ENCODE peak calls at places on chromosomes 12 and 14, in seven cellular contexts. X is Caco-2, Q is breast epithelium, F is PC-9, C is stomach, V is tibial nerve, A is GM23248. Y is an unnamed sample. For H3K4me1 and H3K9me3, the result is how much of the 10 kb centered on the place peaks cover.

GRCh38 chr14:73059326-73059725 is 992 bp downstream of the RBM25 start:
- DNase-seq in X (no peak), Q (no peak), F (no peak), C (no peak), V (no peak), A (peak), Y (no peak)

GRCh38 chr12:53791735-53792326 is 40.1 kb upstream of the CISTR start:
- DNase-seq in X (peak), Q (no peak), F (peak), C (peak), V (no peak), A (peak), Y (no peak)

GRCh38 chr14:100132161-100132902 is 27.1 kb downstream of the DEGS2 start:
- DNase-seq in X (no peak), Q (no peak), F (no peak), C (no peak), V (peak), A (peak), Y (no peak)

GRCh38 chr14:104309657-104310369 is 171.4 kb downstream of the KIF26A start:
- DNase-seq in X (no peak), Q (no peak), F (no peak), C (no peak), V (no peak), A (no peak), Y (no peak)

GRCh38 chr12:78719721-78720120 is 144.9 kb upstream of the SYT1 start:
- DNase-seq in X (no peak), Q (no peak), F (no peak), C (no peak), V (no peak), A (no peak), Y (no peak)

GRCh38 chr12:93524386-93525133 is 47.9 kb upstream of the SOCS2 start:
- DNase-seq in X (no peak), Q (no peak), F (no peak), C (peak), V (no peak), A (no peak), Y (no peak)

GRCh38 chr14:99595034-99595433 is 9.0 kb downstream of the CCDC85C start:
- DNase-seq in X (no peak), Q (no peak), F (no peak), C (no peak), V (no peak), A (no peak), Y (no peak)

GRCh38 chr14:100670017-100670974 is 56.4 kb upstream of the DLK1 start:
- DNase-seq in X (no peak), Q (no peak), F (no peak), C (no peak), V (no peak), A (no peak), Y (no peak)

GRCh38 chr12:21815306-21816062 is 41.0 kb upstream of the KCNJ8 start:
- DNase-seq in X (no peak), Q (no peak), F (no peak), C (no peak), V (no peak), A (peak), Y (no peak)

GRCh38 chr12:55693323-55694187 is 14.1 kb downstream of the ITGA7 start:
- DNase-seq in X (no peak), Q (no peak), F (no peak), C (no peak), V (no peak), A (no peak), Y (no peak)

GRCh38 chr12:105423921-105424320 is 93.4 kb downstream of the C12orf75 start:
- DNase-seq in X (no peak), Q (no peak), F (no peak), C (no peak), V (no peak), A (no peak), Y (no peak)

GRCh38 chr12:126554599-126554998 is 1489.4 kb downstream of the AACS start:
- DNase-seq in X (no peak), Q (no peak), F (no peak), C (no peak), V (no peak), A (no peak), Y (no peak)

GRCh38 chr12:1851126-1851791 is 30.9 kb downstream of the LRTM2 start:
- DNase-seq in X (no peak), Q (no peak), F (no peak), C (no peak), V (no peak), A (peak), Y (no peak)

GRCh38 chr14:100898935-100899840 is 4.3 kb downstream of the RTL1 start:
- DNase-seq in X (no peak), Q (peak), F (no peak), C (no peak), V (no peak), A (no peak), Y (no peak)

GRCh38 chr14:19993438-19993837 is 8.5 kb upstream of the OR4Q2 start:
- DNase-seq in X (no peak), Q (no peak), F (no peak), C (no peak), V (no peak), A (no peak), Y (no peak)

GRCh38 chr14:105273062-105273461 is 24.7 kb downstream of the BTBD6 start:
- DNase-seq in X (no peak), Q (peak), F (peak), C (peak), V (no peak), A (no peak), Y (no peak)

GRCh38 chr12:468671-469389 is 9.1 kb downstream of the B4GALNT3 start:
- DNase-seq in X (no peak), Q (no peak), F (no peak), C (peak), V (no peak), A (no peak), Y (no peak)

GRCh38 chr12:50110127-50110761 is 1.8 kb upstream of the COX14 start:
- DNase-seq in X (peak), Q (peak), F (peak), C (peak), V (no peak), A (no peak), Y (no peak)

GRCh38 chr12:113152835-113153814 is 3.6 kb downstream of the CFAP73 start:
- DNase-seq in X (peak), Q (peak), F (peak), C (peak), V (peak), A (peak), Y (peak)

GRCh38 chr12:108712925-108713203 is 18.5 kb downstream of the CORO1C start:
- DNase-seq in X (no peak), Q (no peak), F (no peak), C (no peak), V (no peak), A (peak), Y (no peak)

GRCh38 chr12:6778212-6778570 is 5.9 kb downstream of the LAG3 start:
- DNase-seq in X (peak), Q (peak), F (no peak), C (no peak), V (no peak), A (peak), Y (no peak)

GRCh38 chr12:6292606-6293005 is 17.9 kb upstream of the PLEKHG6 start:
- DNase-seq in X (no peak), Q (no peak), F (no peak), C (no peak), V (no peak), A (peak), Y (no peak)

GRCh38 chr12:7145671-7146070 is 15.5 kb downstream of the CLSTN3 start:
- DNase-seq in X (no peak), Q (no peak), F (no peak), C (no peak), V (no peak), A (peak), Y (no peak)

GRCh38 chr14:58297412-58297761 is 968 bp upstream of the ARID4A start:
- DNase-seq in X (peak), Q (no peak), F (no peak), C (peak), V (peak), A (peak), Y (no peak)

GRCh38 chr12:92362785-92363184 is 217.1 kb upstream of the BTG1 start:
- DNase-seq in X (no peak), Q (no peak), F (no peak), C (no peak), V (no peak), A (no peak), Y (no peak)
- H3K4me1 ChIP-seq in X (under half), Q (under half), F (under half), C (under half), V (under half), A (under half), Y (under half)

DNA sequence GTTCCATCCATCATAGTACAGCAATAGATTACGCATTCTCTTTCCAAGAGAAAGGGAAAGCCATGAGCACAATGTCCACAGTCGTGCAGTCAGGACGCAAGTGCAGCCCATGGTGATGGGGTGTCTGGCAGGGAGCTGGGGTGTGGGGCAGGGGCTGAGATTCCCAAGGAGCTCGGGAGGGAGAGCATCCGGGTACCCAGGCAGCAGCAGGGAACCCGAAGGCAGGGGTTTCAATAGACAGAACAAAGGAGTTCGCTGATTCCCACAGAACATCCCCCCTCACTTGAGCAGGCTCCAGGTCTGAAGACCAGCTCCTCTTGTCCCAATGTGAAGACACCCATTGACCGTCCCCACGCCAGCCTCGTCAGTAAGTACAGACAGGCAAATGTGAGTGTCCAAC is 13.5 kb downstream of the ANHX start:
- DNase-seq in X (no peak), Q (no peak), F (no peak), C (no peak), V (no peak), A (no peak), Y (no peak)
- H3K9me3 ChIP-seq in X (under half), Q (half or more), F (under half), C (under half), V (under half), A (under half), Y (under half)

GRCh38 chr12:122022393-122023338 is 982 bp downstream of the BCL7A start:
- DNase-seq in X (no peak), Q (no peak), F (peak), C (peak), V (no peak), A (peak), Y (peak)

GRCh38 chr12:122021193-122021821 is 377 bp upstream of the BCL7A start:
- DNase-seq in X (no peak), Q (no peak), F (no peak), C (no peak), V (no peak), A (peak), Y (peak)

GRCh38 chr12:122024132-122024785 is 2.6 kb downstream of the BCL7A start:
- DNase-seq in X (no peak), Q (no peak), F (no peak), C (no peak), V (no peak), A (peak), Y (peak)

GRCh38 chr12:122021822-122022392 is at the start of gene BCL7A:
- DNase-seq in X (peak), Q (peak), F (peak), C (peak), V (peak), A (peak), Y (peak)

DNA sequence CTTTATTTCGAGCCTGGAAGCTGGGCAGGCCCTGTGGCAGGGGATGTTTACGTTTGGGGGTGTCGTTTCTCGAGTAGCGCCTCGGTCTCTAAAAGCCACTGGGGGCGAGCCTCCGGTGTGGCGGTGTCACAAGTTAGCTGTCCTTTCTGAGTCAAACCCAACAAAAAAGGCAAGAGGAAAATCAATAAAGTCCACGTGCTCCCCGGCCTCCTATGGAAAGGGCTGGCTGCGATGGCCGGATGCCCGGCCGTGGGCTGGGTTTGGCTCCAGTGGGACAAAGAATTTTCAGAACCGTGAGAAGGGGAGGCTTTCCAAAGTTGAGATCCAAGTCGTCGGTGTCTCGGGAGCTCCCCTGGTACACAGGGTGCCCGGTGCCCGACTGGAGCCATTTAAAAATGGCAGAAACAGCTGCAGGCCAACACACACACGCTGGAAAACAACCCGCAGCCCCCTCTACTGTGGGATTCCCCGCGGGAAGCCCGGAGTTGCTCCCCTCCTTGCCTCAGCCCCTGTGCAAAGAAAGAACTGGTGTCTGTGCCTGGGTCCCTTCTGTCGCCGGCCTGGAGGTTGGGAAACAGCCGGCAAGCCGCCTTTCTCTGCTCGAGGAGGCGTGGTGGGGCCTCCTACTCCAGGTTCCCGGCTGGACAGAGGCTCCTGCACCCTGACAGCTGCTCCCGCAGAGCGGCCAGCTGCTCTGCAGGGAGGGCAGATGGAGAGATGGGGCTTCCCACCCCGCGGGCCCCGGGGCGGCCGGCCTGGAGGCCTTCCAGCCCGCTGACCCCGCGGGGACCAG is 1.9 kb downstream of the BCL7A start:
- DNase-seq in X (peak), Q (peak), F (peak), C (peak), V (peak), A (peak), Y (peak)
- H3K4me3 ChIP-seq in X (peak), Q (peak), F (peak), C (peak), V (peak), A (peak), Y (peak)

DNA sequence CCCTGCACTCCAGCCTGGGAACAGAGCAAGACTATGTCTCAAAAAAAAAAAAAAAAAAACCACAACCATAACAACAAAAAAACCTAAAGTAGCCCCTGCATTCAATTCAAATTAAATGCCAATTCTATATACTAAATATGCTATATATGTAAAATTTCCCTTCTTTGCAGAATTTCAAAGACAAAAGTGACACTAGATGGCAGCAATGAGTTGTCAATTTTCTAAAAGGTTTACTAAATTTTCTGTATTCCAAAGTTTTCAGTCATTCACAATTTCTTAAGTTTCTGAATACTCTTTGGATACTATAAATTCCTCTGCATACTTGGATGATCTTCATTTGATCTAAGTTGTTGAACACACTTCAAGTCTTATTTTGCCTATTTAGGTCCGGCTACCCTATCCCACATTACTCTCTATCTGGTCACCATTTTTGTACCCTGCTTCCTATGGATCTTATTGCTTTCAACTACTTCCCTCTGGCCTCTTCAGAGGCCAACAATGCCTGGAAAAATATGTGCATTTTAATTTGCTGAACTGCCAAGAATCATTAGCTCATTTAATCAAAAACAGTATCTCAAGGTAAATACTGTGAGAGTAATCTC is 27.9 kb downstream of the HNRNPC start:
- DNase-seq in X (no peak), Q (no peak), F (no peak), C (no peak), V (no peak), A (peak), Y (no peak)
- H3K4me1 ChIP-seq in X (under half), Q (under half), F (under half), C (half or more), V (half or more), A (under half), Y (under half)

DNA sequence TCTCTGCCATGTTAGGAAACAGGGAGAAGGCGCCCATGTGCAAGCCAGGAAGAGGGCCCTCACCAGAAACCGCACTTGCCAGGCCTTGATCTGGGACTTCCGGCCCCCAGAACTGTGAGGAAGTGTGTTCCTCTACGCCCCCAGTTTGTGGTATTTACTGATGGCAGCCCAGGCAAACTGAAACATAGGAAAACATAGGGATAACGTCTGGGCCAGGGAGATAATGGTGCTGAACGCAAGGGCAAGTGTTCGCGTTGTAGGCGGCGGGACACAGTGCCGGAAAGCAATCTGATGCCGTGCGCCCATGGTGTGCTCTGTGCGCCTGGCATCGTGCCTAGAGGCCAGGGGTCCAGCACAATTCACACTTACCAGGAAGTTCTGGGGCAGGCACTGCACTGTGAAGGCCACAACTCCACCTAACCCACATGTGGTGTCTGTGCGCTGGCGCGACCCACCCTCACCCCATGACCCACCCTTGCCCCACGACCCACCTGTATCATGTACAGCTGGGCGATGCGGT is 53.6 kb downstream of the ARL6IP4 start:
- DNase-seq in X (no peak), Q (no peak), F (no peak), C (no peak), V (no peak), A (no peak), Y (no peak)
- H3K9me3 ChIP-seq in X (under half), Q (under half), F (under half), C (under half), V (under half), A (under half), Y (under half)